ENCODE peak calls at places on chromosomes 5 and 9, in five cellular contexts. X is MM.1S, S is HCT116, J is GM23248, Q is endothelial cell of umbilical vein. P is an unnamed sample. For H4K20me1, the result is how much of the 10 kb centered on the place peaks cover.

GRCh38 chr5:102627311-102627710 is 127.8 kb upstream of the PAM start:
- DNase-seq in X (no peak), S (no peak), J (peak), Q (peak), P (peak)

GRCh38 chr5:149414405-149415244 is 35.5 kb upstream of the IL17B start:
- DNase-seq in X (no peak), S (no peak), J (peak), Q (no peak), P (no peak)

GRCh38 chr5:151174612-151175101 is 17.1 kb upstream of the ANXA6 start:
- DNase-seq in X (no peak), S (no peak), J (peak), Q (peak), P (no peak)

GRCh38 chr9:125240649-125240999 is 519 bp downstream of the HSPA5 start:
- DNase-seq in X (peak), S (no peak), J (peak), Q (no peak), P (peak)

GRCh38 chr5:128426090-128426534 is 111.9 kb downstream of the FBN2 start:
- DNase-seq in X (no peak), S (no peak), J (no peak), Q (no peak), P (no peak)

GRCh38 chr9:114664181-114664580 is 6.6 kb upstream of the TEX53 start:
- DNase-seq in X (no peak), S (no peak), J (no peak), Q (no peak), P (no peak)

GRCh38 chr5:63055421-63055820 is 476.8 kb downstream of the LRRC70 start:
- DNase-seq in X (no peak), S (no peak), J (no peak), Q (no peak), P (peak)

GRCh38 chr5:5741418-5741817 is 318.9 kb downstream of the ICE1 start:
- DNase-seq in X (no peak), S (no peak), J (no peak), Q (no peak), P (no peak)

GRCh38 chr5:38660194-38660668 is 103.8 kb upstream of the LIFR start:
- DNase-seq in X (no peak), S (no peak), J (no peak), Q (no peak), P (peak)

DNA sequence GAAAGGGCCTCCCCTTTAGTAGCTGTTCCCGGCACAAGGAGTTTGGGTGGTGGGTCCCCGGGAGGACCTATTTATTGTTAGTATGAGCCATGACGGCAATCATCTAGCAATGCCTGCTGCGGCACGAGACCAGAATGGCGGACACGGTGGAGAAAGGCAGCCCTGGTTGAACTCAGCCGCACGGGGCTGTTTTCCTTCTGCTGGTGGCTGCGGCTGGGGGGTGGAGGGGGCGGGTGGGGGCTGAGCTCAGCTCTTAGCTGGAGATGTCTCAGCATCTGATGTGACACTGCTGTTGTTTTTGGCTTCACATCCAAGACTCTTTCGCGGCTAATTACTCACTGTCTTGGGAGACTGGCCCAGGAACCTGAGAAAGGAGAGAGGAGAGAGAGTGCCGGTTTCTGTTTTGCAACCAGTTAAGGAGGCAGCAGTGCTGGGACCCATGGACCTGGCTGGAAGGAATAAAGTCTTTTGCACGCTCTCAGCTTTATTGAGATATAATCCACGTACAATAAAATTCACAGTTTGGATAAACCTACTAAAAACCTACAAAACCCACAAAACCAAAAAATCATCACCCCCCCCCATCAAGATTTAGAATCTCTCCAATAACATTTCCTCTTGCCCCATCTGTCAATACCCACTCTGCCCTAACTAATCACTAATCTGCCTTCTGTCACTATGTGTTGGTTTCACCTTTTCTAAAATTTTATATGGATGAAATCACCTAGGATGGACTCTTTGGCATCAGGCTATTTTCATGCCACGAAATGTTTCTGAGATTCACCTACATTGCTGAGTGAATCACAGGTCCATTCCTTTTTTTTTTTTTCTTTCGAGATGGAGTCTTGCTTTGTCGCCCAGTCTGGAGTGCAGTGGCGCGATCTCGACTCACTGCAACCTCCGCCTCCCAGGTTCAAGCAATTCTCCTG is 81.8 kb upstream of the NEURL1B start:
- DNase-seq in X (no peak), S (peak), J (peak), Q (no peak), P (peak)
- H4K20me1 ChIP-seq in X (under half), S (under half), J (under half), Q (under half), P (under half)

DNA sequence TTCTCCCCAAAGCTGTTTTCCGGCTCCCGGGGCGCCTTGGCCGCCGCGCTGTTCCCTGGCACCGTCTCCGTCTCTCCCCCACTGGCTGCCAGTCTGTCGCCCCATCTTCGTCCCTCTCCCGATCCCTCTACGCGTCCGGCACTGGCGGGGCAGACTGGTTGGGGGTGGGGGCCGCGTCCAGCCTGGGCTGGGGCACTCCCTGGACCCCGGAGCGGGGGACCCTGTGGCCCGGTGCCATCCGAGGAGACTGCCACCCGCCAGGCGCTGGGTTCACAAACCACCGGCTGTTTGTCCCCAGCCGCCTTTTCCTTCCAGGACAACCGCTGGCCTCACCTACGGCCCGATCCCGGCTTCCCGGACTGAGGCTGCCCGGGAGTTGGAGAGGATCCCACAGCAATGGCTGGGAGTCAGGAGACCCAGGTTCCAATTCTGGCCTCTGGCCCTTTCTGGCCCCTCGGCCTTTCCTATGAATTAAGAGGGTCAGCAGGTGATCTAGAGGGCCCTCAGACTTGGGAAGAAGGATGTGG is 1.0 kb upstream of the FIBCD1 start:
- DNase-seq in X (no peak), S (no peak), J (no peak), Q (no peak), P (no peak)
- TF ChIP-seq EZH2 in X (peak), S (no peak), J (peak), Q (peak), P (no peak)

GRCh38 chr5:10377081-10377480 is 23.6 kb downstream of the MARCHF6 start:
- DNase-seq in X (no peak), S (no peak), J (no peak), Q (no peak), P (no peak)

GRCh38 chr5:10374623-10375022 is 21.1 kb downstream of the MARCHF6 start:
- DNase-seq in X (no peak), S (no peak), J (no peak), Q (no peak), P (no peak)

GRCh38 chr5:10372726-10373709 is 19.5 kb downstream of the MARCHF6 start:
- DNase-seq in X (no peak), S (no peak), J (peak), Q (no peak), P (no peak)

GRCh38 chr5:10376530-10376929 is 23.0 kb downstream of the MARCHF6 start:
- DNase-seq in X (no peak), S (no peak), J (no peak), Q (no peak), P (no peak)

GRCh38 chr5:10374032-10374431 is 20.5 kb downstream of the MARCHF6 start:
- DNase-seq in X (no peak), S (no peak), J (no peak), Q (no peak), P (no peak)
- H4K20me1 ChIP-seq in X (half or more), S (under half), J (under half), Q (under half), P (half or more)

GRCh38 chr5:1880377-1881272 is 2.1 kb downstream of the IRX4 start:
- DNase-seq in X (no peak), S (no peak), J (no peak), Q (no peak), P (no peak)
- TF ChIP-seq EZH2 in X (no peak), S (no peak), J (no peak), Q (no peak), P (no peak)

DNA sequence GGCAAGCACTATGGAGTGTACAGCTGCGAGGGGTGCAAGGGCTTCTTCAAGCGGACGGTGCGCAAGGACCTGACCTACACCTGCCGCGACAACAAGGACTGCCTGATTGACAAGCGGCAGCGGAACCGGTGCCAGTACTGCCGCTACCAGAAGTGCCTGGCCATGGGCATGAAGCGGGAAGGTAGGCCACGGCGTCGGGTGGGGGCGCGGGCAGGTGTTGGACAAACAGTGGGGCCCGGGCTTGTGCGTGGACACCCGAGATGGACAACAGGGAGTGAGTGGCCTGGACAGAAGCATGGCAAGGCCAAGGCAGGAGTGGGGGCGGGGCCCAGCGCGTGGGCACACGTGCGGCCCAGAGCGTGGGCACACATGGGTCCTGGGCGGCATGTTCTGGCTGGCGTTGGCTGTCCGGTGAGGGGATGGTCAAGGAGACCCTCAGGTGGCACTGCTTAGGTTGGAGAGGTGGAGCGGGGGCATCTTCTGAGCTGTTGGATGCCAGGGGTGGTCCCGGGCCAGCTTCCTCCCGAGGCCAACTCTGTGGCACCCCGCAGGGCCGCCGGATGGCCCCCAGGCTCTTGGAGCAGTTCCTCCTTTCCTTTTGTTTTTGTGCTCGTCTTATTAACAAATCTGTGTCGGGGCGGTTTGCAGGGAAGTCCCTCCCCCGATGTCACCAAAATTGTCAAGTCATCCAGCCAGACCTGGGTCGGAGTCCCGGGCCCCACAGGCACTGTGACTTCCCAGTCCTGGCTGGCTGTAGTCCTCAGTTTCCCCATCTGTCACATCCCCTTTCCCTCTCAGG is 82.9 kb downstream of the RXRA start:
- DNase-seq in X (no peak), S (no peak), J (no peak), Q (no peak), P (no peak)
- H4K20me1 ChIP-seq in X (under half), S (under half), J (under half), Q (under half), P (under half)

DNA sequence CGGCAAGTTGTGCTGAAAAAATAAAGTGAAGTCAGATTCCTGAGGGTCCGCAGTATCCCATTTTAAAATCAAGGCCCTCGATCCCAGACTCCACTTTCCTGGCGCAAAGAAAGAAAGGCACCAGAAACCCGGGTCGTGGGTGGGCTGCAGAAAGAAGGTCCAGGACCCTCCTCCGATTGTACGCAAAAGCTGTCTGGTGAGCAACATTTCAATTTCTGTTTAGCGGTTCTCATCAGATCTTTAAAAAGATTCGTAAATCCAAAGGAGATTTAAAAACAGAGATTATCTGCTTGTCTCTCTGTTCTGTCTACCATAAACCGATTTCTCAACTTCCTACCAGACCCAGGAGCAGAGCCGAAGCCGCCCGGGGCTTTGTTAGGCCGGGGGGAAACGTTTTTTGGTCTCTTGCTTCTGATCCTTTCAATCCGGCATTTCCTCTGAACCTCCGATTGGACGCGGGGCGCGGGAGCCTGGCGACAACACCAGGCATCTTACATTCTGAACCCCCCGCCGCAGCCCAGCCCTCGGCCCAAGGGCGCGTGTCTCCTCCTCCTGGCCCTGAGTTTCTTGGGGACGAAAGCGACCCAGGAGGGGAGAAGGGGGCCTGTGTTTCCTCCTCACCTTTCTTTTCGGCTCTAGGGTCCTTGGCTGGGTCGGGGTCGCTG is 745 bp downstream of the NKX2-5 start:
- DNase-seq in X (no peak), S (no peak), J (no peak), Q (no peak), P (no peak)
- TF ChIP-seq EZH2 in X (no peak), S (no peak), J (peak), Q (peak), P (no peak)

GRCh38 chr5:40827479-40827977 is 7.5 kb downstream of the RPL37 start:
- DNase-seq in X (no peak), S (no peak), J (no peak), Q (no peak), P (no peak)
- H4K20me1 ChIP-seq in X (under half), S (half or more), J (under half), Q (under half), P (half or more)